ENCODE peak calls at places on chromosomes 2 and 18, in four cellular contexts. N is A549, B is uterus, P is HCT116. J is an unnamed sample.

GRCh38 chr2:120856421-120856862 is 120.8 kb downstream of the GLI2 start:
- DNase-seq in N (peak; percentile 31), B (peak; percentile 48), P (no peak), J (peak; percentile 54)

GRCh38 chr2:10016001-10016801 is 27.1 kb upstream of the KLF11 start:
- DNase-seq in N (no peak), B (no peak), P (peak; percentile 23), J (peak; percentile 59)

GRCh38 chr2:224101820-224102630 is 62.9 kb upstream of the SERPINE2 start:
- DNase-seq in N (peak; percentile 60), B (no peak), P (no peak), J (no peak)

GRCh38 chr2:47119001-47119400 is 36.1 kb downstream of the STPG4 start:
- DNase-seq in N (peak; percentile 35), B (no peak), P (no peak), J (no peak)

GRCh38 chr2:24456610-24457556 is 34.2 kb upstream of the NCOA1 start:
- DNase-seq in N (peak; percentile 37), B (peak; percentile 86), P (peak; percentile 21), J (no peak)

GRCh38 chr2:231100990-231101389 is 23.9 kb downstream of the HTR2B start:
- DNase-seq in N (no peak), B (no peak), P (no peak), J (no peak)

GRCh38 chr2:148013879-148014278 is 6.7 kb downstream of the ORC4 start:
- DNase-seq in N (no peak), B (no peak), P (no peak), J (no peak)

GRCh38 chr2:48719480-48720177 is 35.9 kb downstream of the LHCGR start:
- DNase-seq in N (no peak), B (no peak), P (no peak), J (no peak)

GRCh38 chr2:112260295-112260625 is 5.4 kb upstream of the ZC3H8 start:
- DNase-seq in N (no peak), B (no peak), P (no peak), J (no peak)

GRCh38 chr18:22539045-22539444 is 121.3 kb upstream of the CTAGE1 start:
- DNase-seq in N (no peak), B (peak; percentile 48), P (no peak), J (no peak)

GRCh38 chr2:33620-34019 is 12.7 kb downstream of the FAM110C start:
- DNase-seq in N (no peak), B (no peak), P (peak; percentile 79), J (no peak)

GRCh38 chr2:109185338-109185737 is 56.3 kb downstream of the SH3RF3 start:
- DNase-seq in N (peak; percentile 27), B (no peak), P (no peak), J (no peak)

GRCh38 chr2:233032551-233033320 is at the start of gene NEU2:
- DNase-seq in N (no peak), B (no peak), P (no peak), J (peak; percentile 60)

GRCh38 chr2:72793798-72794447 is 31.9 kb downstream of the EXOC6B start:
- DNase-seq in N (peak; percentile 16), B (no peak), P (no peak), J (no peak)

GRCh38 chr2:199485732-199486335 is 28.1 kb upstream of the SATB2 start:
- DNase-seq in N (peak; percentile 68), B (no peak), P (peak; percentile 57), J (no peak)

GRCh38 chr2:161033059-161033660 is 127.1 kb upstream of the TANK start:
- DNase-seq in N (no peak), B (no peak), P (no peak), J (no peak)

GRCh38 chr18:44393406-44393805 is 287.3 kb upstream of the SETBP1 start:
- DNase-seq in N (no peak), B (no peak), P (no peak), J (no peak)

GRCh38 chr2:11963966-11964365 is 217.5 kb downstream of the LPIN1 start:
- DNase-seq in N (no peak), B (no peak), P (no peak), J (no peak)

GRCh38 chr18:71018816-71019215 is 730.0 kb downstream of the SOCS6 start:
- DNase-seq in N (no peak), B (no peak), P (no peak), J (no peak)

GRCh38 chr2:109337221-109337620 is 208.2 kb downstream of the SH3RF3 start:
- DNase-seq in N (no peak), B (no peak), P (no peak), J (no peak)

GRCh38 chr2:104597942-104598341 is 256.0 kb upstream of the POU3F3 start:
- DNase-seq in N (no peak), B (no peak), P (no peak), J (no peak)

GRCh38 chr18:3903341-3903740 is 453.4 kb downstream of the TGIF1 start:
- DNase-seq in N (peak; percentile 23), B (no peak), P (no peak), J (no peak)

GRCh38 chr2:207362716-207363115 is 167.0 kb upstream of the CREB1 start:
- DNase-seq in N (no peak), B (no peak), P (no peak), J (no peak)

DNA sequence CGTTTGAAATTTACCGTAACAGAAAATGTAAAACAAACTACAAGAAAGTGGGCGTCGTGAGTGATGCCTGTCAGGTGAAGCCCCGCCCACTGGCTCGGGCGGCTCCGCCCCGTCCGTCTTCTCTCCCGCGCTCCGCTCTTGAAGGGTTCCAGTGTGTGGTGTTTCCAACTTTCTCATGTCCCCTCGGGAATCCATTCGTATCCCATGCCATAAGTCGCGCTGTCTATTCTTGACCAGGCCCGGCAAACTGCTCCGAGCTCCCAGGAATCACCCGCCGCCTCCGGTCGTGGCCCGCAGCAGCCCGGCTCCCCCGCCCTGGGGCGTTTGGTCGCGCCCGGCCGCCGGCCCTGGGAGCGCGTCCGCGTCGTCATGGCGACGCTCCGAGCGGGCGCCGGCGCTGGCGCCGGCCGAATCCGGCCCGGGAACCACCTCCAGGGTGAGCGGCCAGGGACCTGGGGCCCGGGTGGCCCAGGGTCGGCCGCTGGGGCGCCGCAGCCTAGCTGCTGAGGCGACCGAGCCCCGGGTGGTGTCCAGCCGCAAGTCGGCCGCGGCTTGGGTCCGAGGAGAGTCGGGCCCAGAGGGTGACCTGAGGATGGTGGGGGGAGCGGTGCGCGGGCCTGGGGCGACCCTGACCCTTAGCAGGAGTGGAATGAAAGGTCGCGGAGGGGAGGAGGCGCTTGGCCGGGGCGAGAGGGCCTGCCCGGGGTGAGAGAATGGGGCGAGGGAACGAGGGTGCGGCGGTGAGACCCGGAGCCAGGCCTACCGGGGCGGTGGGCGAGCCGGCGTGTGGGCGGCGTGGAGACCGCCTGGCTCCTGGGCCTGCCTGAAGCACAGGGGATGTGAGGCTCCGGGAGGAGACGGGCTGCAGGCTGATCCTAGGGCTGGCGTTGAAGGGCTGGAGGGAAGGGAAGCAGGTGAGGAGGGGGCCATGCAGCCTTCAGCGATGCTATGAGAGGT is at the start of gene CFAP221:
- DNase-seq in N (peak; percentile 79), B (peak; percentile 42), P (peak; percentile 71), J (peak; percentile 76)
- TF ChIP-seq POLR2A in N (no peak), B (no peak), P (no peak), J (no peak)

GRCh38 chr18:7596133-7596532 is 29.0 kb downstream of the PTPRM start:
- DNase-seq in N (no peak), B (no peak), P (no peak), J (no peak)

GRCh38 chr18:7590800-7591560 is 23.9 kb downstream of the PTPRM start:
- DNase-seq in N (no peak), B (no peak), P (no peak), J (no peak)

GRCh38 chr18:7593194-7593819 is 26.2 kb downstream of the PTPRM start:
- DNase-seq in N (no peak), B (no peak), P (no peak), J (no peak)

GRCh38 chr18:7598167-7599062 is 31.3 kb downstream of the PTPRM start:
- DNase-seq in N (no peak), B (no peak), P (no peak), J (no peak)

DNA sequence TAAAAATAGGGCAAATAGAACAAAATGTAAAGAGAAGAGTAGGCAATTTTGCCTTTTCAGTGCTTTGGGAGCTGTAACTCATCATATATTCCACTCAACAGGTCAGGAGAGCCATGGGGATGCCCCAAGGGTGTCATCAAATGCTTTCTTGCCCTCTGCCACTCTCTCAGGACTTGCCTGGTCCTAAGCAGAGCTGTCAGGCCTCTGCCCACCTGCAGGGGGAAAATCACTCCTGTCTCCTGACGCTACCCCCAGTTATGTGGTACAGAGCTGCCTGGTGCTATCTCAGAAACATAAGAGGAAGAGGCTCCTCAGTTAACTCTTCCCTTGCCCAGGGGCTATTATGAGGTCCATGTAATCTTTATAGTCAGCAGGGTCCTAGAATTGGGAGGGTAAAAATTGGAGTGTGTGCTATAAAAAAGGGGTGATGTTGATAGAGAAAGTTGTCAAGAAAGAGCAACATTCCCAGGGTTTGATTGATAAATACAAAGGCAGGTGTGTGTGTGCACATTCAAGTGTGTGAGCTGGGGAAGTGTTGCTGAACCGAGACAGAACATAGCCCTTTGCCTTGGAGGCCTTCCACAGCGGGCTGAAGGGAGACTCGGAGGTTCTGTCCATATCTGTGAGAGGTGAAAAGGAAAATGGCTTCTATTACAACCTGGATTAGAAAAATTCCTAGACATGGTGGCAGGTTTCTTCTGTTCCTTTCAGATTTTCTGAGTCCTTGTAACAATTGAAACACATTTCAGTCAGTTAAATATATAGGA is 25.4 kb downstream of the PTPRM start:
- DNase-seq in N (no peak), B (no peak), P (no peak), J (no peak)
- TF ChIP-seq CTCF in N (no peak), B (no peak), P (peak; percentile 13), J (no peak)

GRCh38 chr2:25735835-25736234 is 62.5 kb upstream of the DTNB start:
- DNase-seq in N (no peak), B (no peak), P (no peak), J (no peak)

GRCh38 chr2:25740810-25741381 is 67.5 kb upstream of the DTNB start:
- DNase-seq in N (no peak), B (no peak), P (no peak), J (no peak)

GRCh38 chr2:25742501-25742900 is 69.1 kb upstream of the DTNB start:
- DNase-seq in N (no peak), B (no peak), P (no peak), J (no peak)

GRCh38 chr2:25736899-25737515 is 63.6 kb upstream of the DTNB start:
- DNase-seq in N (no peak), B (no peak), P (no peak), J (no peak)

GRCh38 chr2:25738383-25739343 is 65.3 kb upstream of the DTNB start:
- DNase-seq in N (no peak), B (no peak), P (no peak), J (no peak)
- TF ChIP-seq POLR2A in N (no peak), B (no peak), P (no peak), J (no peak)

GRCh38 chr2:240812301-240812680 is 7.7 kb downstream of the KIF1A start:
- DNase-seq in N (no peak), B (no peak), P (no peak), J (peak; percentile 47)

GRCh38 chr2:240810621-240811020 is 9.4 kb downstream of the KIF1A start:
- DNase-seq in N (no peak), B (no peak), P (no peak), J (peak; percentile 63)

GRCh38 chr2:240811346-240812300 is 8.4 kb downstream of the KIF1A start:
- DNase-seq in N (no peak), B (no peak), P (no peak), J (peak; percentile 54)

GRCh38 chr2:240809276-240809675 is 10.7 kb downstream of the KIF1A start:
- DNase-seq in N (no peak), B (no peak), P (no peak), J (no peak)

DNA sequence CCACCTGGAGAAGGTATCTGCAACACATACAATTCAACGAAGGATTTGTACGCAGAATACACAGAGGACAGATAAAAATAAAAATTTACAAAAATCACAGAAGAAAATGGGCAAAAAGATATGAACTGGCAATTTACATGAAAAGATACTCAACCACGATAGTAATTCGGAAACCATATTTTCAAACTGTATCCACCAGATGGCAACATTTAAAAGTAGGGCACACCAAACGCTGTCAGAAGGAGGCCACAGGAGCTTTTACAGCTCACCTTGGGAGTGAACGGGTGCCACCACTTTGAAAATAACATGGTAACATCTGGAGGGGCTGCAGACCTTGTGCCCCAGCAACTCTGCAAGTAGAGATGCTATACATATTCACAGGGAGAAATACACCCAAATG is 9.8 kb downstream of the KIF1A start:
- DNase-seq in N (peak; percentile 27), B (no peak), P (no peak), J (no peak)
- TF ChIP-seq CTCF in N (peak; percentile 39), B (no peak), P (peak; percentile 46), J (no peak)